ENCODE peak calls at places on chromosomes 4 and X, in five cellular contexts. One of them, this sample, is unnamed.

GRCh38 chrX:27565992-27566391 is 24.2 kb upstream of the DCAF8L2 start:
- DNase-seq in AG10803: no peak
- DNase-seq in AG04450: peak; percentile 15
- DNase-seq in neural progenitor cell: peak; percentile 19
- DNase-seq in A549: no peak
- DNase-seq in this sample: no peak

GRCh38 chr4:82489076-82489475 is 58.7 kb downstream of the ENOPH1 start:
- DNase-seq in neural progenitor cell: no peak
- DNase-seq in AG10803: no peak
- DNase-seq in A549: no peak
- DNase-seq in AG04450: no peak
- DNase-seq in this sample: no peak

GRCh38 chr4:119585771-119586170 is 42.8 kb downstream of the PDE5A start:
- DNase-seq in neural progenitor cell: no peak
- DNase-seq in AG10803: no peak
- DNase-seq in A549: no peak
- DNase-seq in AG04450: no peak
- DNase-seq in this sample: peak; percentile 6

GRCh38 chr4:127708985-127709384 is 21.2 kb upstream of the SLC25A31 start:
- DNase-seq in A549: peak; percentile 59
- DNase-seq in AG04450: peak; percentile 7
- DNase-seq in neural progenitor cell: no peak
- DNase-seq in AG10803: peak; percentile 42
- DNase-seq in this sample: peak; percentile 28

GRCh38 chr4:142607976-142608375 is 238.1 kb downstream of the INPP4B start:
- DNase-seq in AG10803: no peak
- DNase-seq in neural progenitor cell: no peak
- DNase-seq in A549: no peak
- DNase-seq in AG04450: no peak
- DNase-seq in this sample: no peak

GRCh38 chr4:83731609-83732008 is 195.7 kb downstream of the GPAT3 start:
- DNase-seq in A549: peak; percentile 23
- DNase-seq in AG10803: no peak
- DNase-seq in neural progenitor cell: no peak
- DNase-seq in AG04450: no peak
- DNase-seq in this sample: no peak

GRCh38 chr4:7101692-7102515 is 34.0 kb upstream of the GRPEL1 start:
- DNase-seq in neural progenitor cell: peak; percentile 87
- DNase-seq in AG10803: peak; percentile 67
- DNase-seq in A549: peak; percentile 73
- DNase-seq in AG04450: peak; percentile 24
- DNase-seq in this sample: no peak

GRCh38 chr4:182916483-182917181 is 554 bp downstream of the DCTD start:
- DNase-seq in AG04450: no peak
- DNase-seq in A549: peak; percentile 47
- DNase-seq in neural progenitor cell: no peak
- DNase-seq in AG10803: peak; percentile 84
- DNase-seq in this sample: no peak

GRCh38 chr4:176193898-176194297 is 1.5 kb downstream of the SPATA4 start:
- DNase-seq in neural progenitor cell: no peak
- DNase-seq in AG04450: peak; percentile 20
- DNase-seq in A549: peak; percentile 20
- DNase-seq in AG10803: peak; percentile 79
- DNase-seq in this sample: no peak

GRCh38 chr4:140626982-140627381 is 58.2 kb upstream of the UCP1 start:
- DNase-seq in A549: no peak
- DNase-seq in AG10803: no peak
- DNase-seq in neural progenitor cell: no peak
- DNase-seq in AG04450: no peak
- DNase-seq in this sample: no peak

GRCh38 chrX:120450163-120450562 is 18.9 kb downstream of the LAMP2 start:
- DNase-seq in neural progenitor cell: peak; percentile 4
- DNase-seq in AG10803: peak; percentile 3
- DNase-seq in A549: peak; percentile 12
- DNase-seq in AG04450: no peak
- DNase-seq in this sample: no peak

GRCh38 chr4:4859799-4860380 is 425 bp downstream of the MSX1 start:
- DNase-seq in AG10803: no peak
- DNase-seq in A549: no peak
- DNase-seq in AG04450: no peak
- DNase-seq in neural progenitor cell: peak; percentile 43
- DNase-seq in this sample: no peak

GRCh38 chr4:4284827-4285618 is 4.9 kb downstream of the LYAR start:
- DNase-seq in A549: peak; percentile 19
- DNase-seq in neural progenitor cell: no peak
- DNase-seq in AG10803: peak; percentile 3
- DNase-seq in AG04450: no peak
- DNase-seq in this sample: no peak

GRCh38 chr4:94486372-94486801 is 34.6 kb downstream of the PDLIM5 start:
- DNase-seq in AG04450: no peak
- DNase-seq in neural progenitor cell: no peak
- DNase-seq in AG10803: no peak
- DNase-seq in A549: no peak
- DNase-seq in this sample: peak; percentile 32

GRCh38 chr4:139959398-139959797 is 194.6 kb downstream of the MAML3 start:
- DNase-seq in AG10803: no peak
- DNase-seq in neural progenitor cell: no peak
- DNase-seq in AG04450: no peak
- DNase-seq in A549: no peak
- DNase-seq in this sample: no peak

GRCh38 chrX:39689374-39690104 is 408.2 kb downstream of the BCOR start:
- DNase-seq in AG10803: no peak
- DNase-seq in AG04450: no peak
- DNase-seq in neural progenitor cell: peak; percentile 70
- DNase-seq in A549: no peak
- DNase-seq in this sample: no peak

GRCh38 chr4:168487821-168488162 is 7.5 kb upstream of the DDX60L start:
- DNase-seq in A549: no peak
- DNase-seq in AG04450: no peak
- DNase-seq in neural progenitor cell: no peak
- DNase-seq in AG10803: no peak
- DNase-seq in this sample: no peak

GRCh38 chr4:168489616-168490015 is 7.2 kb upstream of the PALLD start:
- DNase-seq in A549: no peak
- DNase-seq in neural progenitor cell: no peak
- DNase-seq in AG10803: no peak
- DNase-seq in AG04450: no peak
- DNase-seq in this sample: no peak

GRCh38 chr4:168491563-168491962 is 5.3 kb upstream of the PALLD start:
- DNase-seq in AG10803: no peak
- DNase-seq in neural progenitor cell: no peak
- DNase-seq in AG04450: no peak
- DNase-seq in A549: no peak
- DNase-seq in this sample: no peak

GRCh38 chr4:168486961-168487820 is 6.9 kb upstream of the DDX60L start:
- DNase-seq in neural progenitor cell: no peak
- DNase-seq in AG04450: no peak
- DNase-seq in AG10803: peak; percentile 49
- DNase-seq in A549: peak; percentile 97
- DNase-seq in this sample: no peak

DNA sequence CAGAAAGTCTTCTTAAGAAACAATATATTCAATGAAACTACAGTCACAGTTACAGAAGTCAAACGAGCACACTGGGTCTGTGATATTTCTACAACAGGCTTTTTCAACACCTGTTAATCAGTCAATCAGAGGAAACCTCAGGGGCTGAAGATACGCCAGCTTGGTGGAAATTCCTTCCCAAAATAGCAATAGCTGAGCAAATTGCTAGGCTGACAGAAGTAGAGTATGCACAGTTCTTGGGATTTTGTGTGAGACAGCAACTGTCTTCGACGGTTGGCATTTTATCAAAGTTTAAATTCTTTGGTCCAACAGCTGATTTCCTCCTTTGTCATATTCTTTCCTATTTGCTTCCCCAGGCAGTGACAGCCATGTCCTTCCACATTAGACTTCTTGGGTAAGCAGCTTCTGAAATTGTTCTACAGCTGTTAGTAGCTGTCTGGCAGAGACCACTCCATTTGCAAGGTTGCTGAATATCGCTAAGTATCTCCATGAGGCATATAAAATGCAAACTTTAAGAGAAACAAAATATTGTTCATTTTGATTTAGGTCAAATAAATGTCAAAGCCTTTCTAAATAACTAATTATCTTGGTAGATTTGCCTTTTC is 8.0 kb upstream of the PALLD start:
- DNase-seq in AG04450: no peak
- DNase-seq in AG10803: no peak
- DNase-seq in A549: no peak
- DNase-seq in neural progenitor cell: no peak
- DNase-seq in this sample: no peak
- H3K4me3 ChIP-seq in AG04450: no peak overlapping the region
- H3K4me3 ChIP-seq in AG10803: no peak overlapping the region
- H3K4me3 ChIP-seq in A549: peak overlapping the region; percentile 47
- H3K4me3 ChIP-seq in neural progenitor cell: no peak overlapping the region
- H3K4me3 ChIP-seq in this sample: no peak overlapping the region

DNA sequence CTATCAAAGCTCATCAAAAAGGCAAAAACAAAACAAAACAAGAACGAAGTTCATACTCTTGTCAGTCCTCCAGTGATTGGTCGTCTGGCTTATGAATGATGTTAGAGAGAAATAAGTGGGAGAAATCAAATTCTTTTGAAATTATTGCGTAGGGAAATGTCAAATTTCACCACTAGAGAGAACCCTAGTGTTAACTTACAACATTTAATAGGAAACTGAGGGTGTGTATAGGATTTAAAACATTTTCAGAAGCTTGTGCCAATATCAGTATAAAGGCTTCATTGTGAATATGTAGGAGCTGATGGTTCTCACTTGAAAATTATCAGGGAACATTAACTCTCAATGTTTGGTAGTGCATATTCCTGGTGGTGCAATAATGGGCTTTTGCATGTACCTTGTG is 17.4 kb downstream of the ADH6 start:
- DNase-seq in neural progenitor cell: no peak
- DNase-seq in AG04450: no peak
- DNase-seq in AG10803: peak; percentile 68
- DNase-seq in A549: no peak
- DNase-seq in this sample: no peak
- TF ChIP-seq CTCF in neural progenitor cell: no peak
- TF ChIP-seq CTCF in AG04450: peak; percentile 45
- TF ChIP-seq CTCF in AG10803: peak; percentile 57
- TF ChIP-seq CTCF in A549: no peak
- TF ChIP-seq CTCF in this sample: no peak

GRCh38 chr4:187999406-187999932 is 3.9 kb downstream of the ZFP42 start:
- DNase-seq in AG10803: no peak
- DNase-seq in AG04450: no peak
- DNase-seq in neural progenitor cell: no peak
- DNase-seq in A549: no peak
- DNase-seq in this sample: no peak

GRCh38 chr4:187992971-187993370 is 2.6 kb upstream of the ZFP42 start:
- DNase-seq in AG10803: no peak
- DNase-seq in AG04450: no peak
- DNase-seq in neural progenitor cell: no peak
- DNase-seq in A549: peak; percentile 36
- DNase-seq in this sample: no peak

GRCh38 chr4:187993827-187994226 is 1.7 kb upstream of the ZFP42 start:
- DNase-seq in AG04450: no peak
- DNase-seq in A549: peak; percentile 28
- DNase-seq in AG10803: no peak
- DNase-seq in neural progenitor cell: peak; percentile 58
- DNase-seq in this sample: no peak

GRCh38 chr4:187996502-187997177 is 1.1 kb downstream of the ZFP42 start:
- DNase-seq in neural progenitor cell: peak; percentile 69
- DNase-seq in AG04450: no peak
- DNase-seq in A549: no peak
- DNase-seq in AG10803: no peak
- DNase-seq in this sample: no peak

DNA sequence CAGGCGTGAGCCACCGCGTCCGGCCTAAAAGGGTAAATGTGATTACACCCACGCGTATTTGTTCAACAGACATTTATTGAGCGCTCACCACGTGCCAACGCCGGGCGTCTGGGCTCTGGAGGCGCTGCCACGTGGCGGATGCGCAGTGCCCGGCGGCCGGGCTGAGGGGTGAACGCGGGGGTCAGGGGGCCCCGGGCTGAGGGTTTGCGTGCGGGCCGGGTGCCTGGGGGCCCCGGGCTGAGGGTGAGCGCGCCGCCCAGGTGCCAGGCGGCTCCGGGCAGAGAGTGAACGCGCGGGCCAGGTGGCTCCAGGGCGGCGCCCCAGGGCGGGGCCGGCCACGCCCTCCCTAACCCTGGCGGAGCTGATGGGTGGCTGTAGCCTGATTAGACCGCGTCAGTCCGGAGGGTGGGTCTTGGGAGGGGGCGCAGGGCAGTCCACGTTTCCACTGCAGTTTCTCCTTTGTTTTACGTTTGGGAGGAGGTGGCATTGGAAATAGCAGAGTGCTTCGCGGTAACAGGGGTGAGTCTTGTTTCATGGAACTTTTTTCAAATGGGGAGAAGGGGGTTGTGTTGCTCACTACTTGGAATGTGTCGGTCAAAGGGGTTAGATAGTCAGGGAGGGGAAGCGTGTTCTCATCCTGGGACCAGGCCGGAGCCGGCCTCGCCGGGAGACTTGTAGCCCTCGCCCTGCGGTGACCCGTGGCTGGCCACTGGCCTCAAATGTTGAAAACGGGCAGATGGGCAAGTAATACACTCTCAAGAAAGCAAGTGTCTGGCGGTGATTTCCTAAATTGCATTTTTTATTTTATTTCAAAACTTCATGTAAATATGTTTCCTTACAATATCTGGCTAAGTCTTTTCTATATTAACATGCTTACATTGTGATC is at the start of gene ZFP42:
- DNase-seq in neural progenitor cell: peak; percentile 69
- DNase-seq in AG04450: no peak
- DNase-seq in A549: no peak
- DNase-seq in AG10803: no peak
- DNase-seq in this sample: no peak
- H3K4me3 ChIP-seq in neural progenitor cell: peak within 1 kb of the TSS; percentile 52
- H3K4me3 ChIP-seq in AG04450: no peak within 1 kb of the TSS
- H3K4me3 ChIP-seq in A549: no peak within 1 kb of the TSS
- H3K4me3 ChIP-seq in AG10803: no peak within 1 kb of the TSS
- H3K4me3 ChIP-seq in this sample: no peak within 1 kb of the TSS

DNA sequence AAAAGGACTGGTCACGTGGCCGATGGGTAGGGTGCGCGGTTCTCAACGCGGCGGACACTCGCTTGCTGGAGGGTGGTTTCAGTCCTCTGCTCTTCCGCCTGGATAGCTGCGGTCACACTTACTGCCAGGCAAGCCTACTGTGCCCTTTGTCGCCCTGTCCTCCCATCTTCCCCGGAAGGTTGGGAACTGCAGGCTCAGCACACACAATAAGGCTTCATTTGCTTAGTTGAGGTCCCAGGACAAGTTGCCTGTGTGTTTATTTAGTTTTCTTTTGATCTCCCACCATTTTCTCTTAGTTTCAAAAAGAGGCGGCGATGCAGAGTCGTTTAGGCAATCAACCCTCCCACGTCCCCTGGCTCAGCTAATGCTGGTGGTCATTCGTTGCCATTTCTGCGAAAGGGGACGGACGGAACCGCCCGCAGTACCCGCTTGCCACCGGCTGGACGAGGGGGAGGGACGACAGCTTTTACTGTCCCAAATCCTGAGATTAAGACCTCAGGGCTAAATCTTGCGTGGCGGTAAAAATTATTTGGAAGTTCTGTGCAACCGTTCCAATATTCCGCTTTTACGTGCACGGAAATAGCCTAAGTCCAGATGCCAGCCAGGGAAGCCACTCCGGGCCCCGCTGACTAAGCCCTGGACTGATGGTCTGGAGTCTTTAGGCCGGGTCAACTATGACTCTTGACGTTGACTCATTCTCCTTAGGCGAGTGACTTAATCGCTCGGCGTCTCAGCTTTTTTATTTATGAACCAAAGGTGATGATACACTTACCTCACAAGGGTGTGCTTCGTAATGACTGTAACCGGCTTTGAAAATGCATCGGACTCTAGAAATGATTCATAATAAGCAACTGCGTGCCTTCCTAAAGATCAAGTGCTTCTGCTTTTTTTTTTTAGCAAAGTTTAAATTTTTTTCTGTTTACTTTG is 671 bp upstream of the EIF4E start:
- DNase-seq in A549: peak; percentile 91
- DNase-seq in AG10803: peak; percentile 90
- DNase-seq in AG04450: peak; percentile 81
- DNase-seq in neural progenitor cell: no peak
- DNase-seq in this sample: peak; percentile 49
- TF ChIP-seq CTCF in A549: no peak
- TF ChIP-seq CTCF in AG10803: peak; percentile 6
- TF ChIP-seq CTCF in AG04450: no peak
- TF ChIP-seq CTCF in neural progenitor cell: no peak
- TF ChIP-seq CTCF in this sample: no peak

This sample was measured in astrocyte of the cerebellum.